ENCODE peak calls at places on chromosome 2, in ten cellular contexts. E is AG04450, M is HCEC 1CT, Z is KBM-7, H is small intestine, G is coronary artery, L is brain microvascular endothelial cell, P is T-helper 9 cell, C is fibroblast of lung, S is B cell. D is an unnamed sample.

GRCh38 chr2:122866095-122866494 is 1110.6 kb downstream of the TSN start:
- DNase-seq in G (no peak), P (no peak), L (no peak), E (no peak), S (no peak), Z (no peak), H (no peak), M (no peak), C (no peak), D (no peak)

GRCh38 chr2:100285691-100286090 is 36.6 kb downstream of the LONRF2 start:
- DNase-seq in H (peak), M (no peak), C (peak), P (no peak), Z (no peak), G (no peak), L (no peak), S (no peak), E (peak), D (no peak)

GRCh38 chr2:43515248-43515647 is 80.6 kb downstream of the THADA start:
- DNase-seq in P (no peak), H (no peak), G (no peak), M (no peak), S (no peak), Z (no peak), L (no peak), E (no peak), C (no peak), D (no peak)

GRCh38 chr2:15561574-15562344 is 625 bp upstream of the NBAS start:
- DNase-seq in M (peak), H (peak), Z (peak), E (no peak), G (no peak), P (no peak), C (peak), S (no peak), L (peak), D (peak)

GRCh38 chr2:177322801-177323261 is 58.3 kb upstream of the NFE2L2 start:
- DNase-seq in G (no peak), S (no peak), H (peak), L (no peak), P (no peak), Z (no peak), E (no peak), M (no peak), C (no peak), D (no peak)

GRCh38 chr2:237350070-237350469 is 63.9 kb downstream of the COL6A3 start:
- DNase-seq in P (no peak), S (no peak), H (no peak), M (no peak), C (no peak), G (no peak), L (no peak), Z (no peak), E (no peak), D (no peak)

GRCh38 chr2:16475581-16475980 is 190.1 kb downstream of the CYRIA start:
- DNase-seq in H (no peak), Z (no peak), M (no peak), C (no peak), S (no peak), G (no peak), E (no peak), L (no peak), P (no peak), D (no peak)

GRCh38 chr2:112831956-112832567 is 4.5 kb downstream of the IL1B start:
- DNase-seq in P (no peak), M (no peak), C (no peak), G (no peak), H (no peak), S (no peak), E (no peak), L (no peak), Z (peak), D (no peak)

GRCh38 chr2:145283131-145283530 is 763.2 kb upstream of the ZEB2 start:
- DNase-seq in L (no peak), S (no peak), H (no peak), Z (no peak), C (no peak), G (no peak), E (no peak), P (no peak), M (no peak), D (no peak)

GRCh38 chr2:70887550-70888229 is 48.0 kb upstream of the ATP6V1B1 start:
- DNase-seq in E (no peak), H (peak), L (no peak), G (peak), S (peak), M (no peak), P (no peak), C (no peak), Z (peak), D (peak)

GRCh38 chr2:226802573-226802972 is 3.0 kb upstream of the IRS1 start:
- DNase-seq in L (peak), Z (peak), P (no peak), S (peak), C (peak), G (no peak), H (peak), E (no peak), M (peak), D (no peak)

GRCh38 chr2:217418090-217418489 is 558.2 kb upstream of the TNP1 start:
- DNase-seq in E (peak), S (no peak), G (no peak), L (peak), C (peak), Z (no peak), H (no peak), M (peak), P (no peak), D (no peak)